ENCODE peak calls at places on chromosomes 12 and 14, in four cellular contexts. Q, K, S and E are unnamed samples.

GRCh38 chr12:80472241-80472640 is 28.2 kb downstream of the PTPRQ start:
- DNase-seq in Q (no peak), S (no peak), K (no peak), E (no peak)

GRCh38 chr14:94342334-94342934 is 19.3 kb upstream of the SERPINA6 start:
- DNase-seq in Q (peak), S (peak), K (peak), E (no peak)

GRCh38 chr14:30656190-30656632 is 34.1 kb downstream of the SCFD1 start:
- DNase-seq in Q (no peak), K (no peak), S (peak), E (peak)

GRCh38 chr12:67370979-67371378 is 101.8 kb downstream of the CAND1 start:
- DNase-seq in Q (no peak), K (no peak), S (no peak), E (no peak)

GRCh38 chr12:2997989-2998670 is 38.9 kb downstream of the TEAD4 start:
- DNase-seq in Q (no peak), K (no peak), S (peak), E (no peak)

GRCh38 chr14:92581966-92582566 is 68.5 kb downstream of the RIN3 start:
- DNase-seq in K (no peak), Q (no peak), S (no peak), E (no peak)

GRCh38 chr14:66405158-66405557 is 81.0 kb upstream of the CCDC196 start:
- DNase-seq in Q (no peak), S (peak), K (no peak), E (no peak)

GRCh38 chr12:19200261-19200660 is 70.7 kb downstream of the PLEKHA5 start:
- DNase-seq in K (no peak), S (peak), Q (no peak), E (no peak)

GRCh38 chr14:67513631-67514108 is 19.4 kb upstream of the PLEKHH1 start:
- DNase-seq in S (no peak), Q (no peak), K (no peak), E (no peak)

GRCh38 chr12:72453550-72453949 is 181.4 kb downstream of the TRHDE start:
- DNase-seq in K (no peak), S (no peak), Q (no peak), E (no peak)

GRCh38 chr12:16606201-16606849 is 363 bp upstream of the LMO3 start:
- DNase-seq in K (no peak), S (peak), Q (peak), E (peak)

GRCh38 chr12:123129651-123130050 is 21.2 kb downstream of the PITPNM2 start:
- DNase-seq in S (no peak), Q (no peak), K (no peak), E (no peak)

GRCh38 chr14:91569301-91569700 is 59.2 kb upstream of the PPP4R3A start:
- DNase-seq in S (no peak), K (no peak), Q (no peak), E (no peak)

GRCh38 chr14:101174980-101175606 is 271.6 kb upstream of the RTL1 start:
- DNase-seq in Q (no peak), S (peak), K (no peak), E (no peak)

GRCh38 chr12:44812062-44812461 is 64.1 kb downstream of the NELL2 start:
- DNase-seq in Q (no peak), K (no peak), S (no peak), E (no peak)

GRCh38 chr12:75812341-75813018 is 219.1 kb downstream of the PHLDA1 start:
- DNase-seq in K (peak), Q (peak), S (peak), E (peak)

GRCh38 chr12:54373619-54374554 is 9.6 kb upstream of the GPR84 start:
- DNase-seq in Q (no peak), K (no peak), S (no peak), E (no peak)